ENCODE peak calls at places on chromosome 9, in seven cellular contexts. E, F, T, Q, Y, Z and C are unnamed samples.

GRCh38 chr9:77673912-77674791 is 26.0 kb upstream of the GNA14 start:
- DNase-seq in Z (no peak), Y (no peak), Q (no peak), F (no peak), T (no peak), E (no peak), C (no peak)

GRCh38 chr9:106727969-106728368 is 135.0 kb upstream of the ZNF462 start:
- DNase-seq in F (no peak), Y (no peak), T (no peak), E (no peak), Q (no peak), Z (no peak), C (no peak)

GRCh38 chr9:93652604-93653592 is 76.5 kb downstream of the PHF2 start:
- DNase-seq in Y (no peak), E (no peak), T (no peak), Q (peak), F (no peak), Z (no peak), C (no peak)

GRCh38 chr9:121399126-121399882 is 29.3 kb upstream of the STOM start:
- DNase-seq in Q (no peak), E (no peak), F (no peak), Z (no peak), Y (no peak), T (no peak), C (no peak)

GRCh38 chr9:684055-684949 is 157.2 kb upstream of the DMRT1 start:
- DNase-seq in T (no peak), Z (no peak), Q (no peak), Y (no peak), E (peak), F (peak), C (peak)

GRCh38 chr9:120368799-120369198 is 211.2 kb downstream of the CDK5RAP2 start:
- DNase-seq in F (no peak), Y (no peak), Q (no peak), T (no peak), Z (peak), E (no peak), C (no peak)

GRCh38 chr9:34644766-34645314 is 1.6 kb upstream of the GALT start:
- DNase-seq in T (no peak), Y (no peak), F (no peak), Z (no peak), E (no peak), Q (no peak), C (no peak)

GRCh38 chr9:122134822-122135528 is 24.6 kb downstream of the NDUFA8 start:
- DNase-seq in Q (no peak), Z (no peak), E (no peak), T (no peak), Y (no peak), F (no peak), C (no peak)

GRCh38 chr9:114478459-114478858 is 26.8 kb downstream of the WHRN start:
- DNase-seq in T (no peak), E (no peak), Y (no peak), Z (no peak), F (no peak), Q (no peak), C (no peak)

GRCh38 chr9:76269789-76270188 is 124.4 kb downstream of the RFK start:
- DNase-seq in Q (no peak), Z (no peak), F (peak), T (no peak), Y (no peak), E (no peak), C (no peak)

GRCh38 chr9:128887914-128888350 is 6.0 kb downstream of the LRRC8A start:
- DNase-seq in Q (no peak), T (no peak), Z (no peak), F (peak), Y (no peak), E (no peak), C (no peak)

GRCh38 chr9:114097613-114098020 is 1.5 kb downstream of the KIF12 start:
- DNase-seq in T (no peak), Z (no peak), F (peak), Q (no peak), Y (no peak), E (peak), C (no peak)

GRCh38 chr9:94576131-94576530 is 17.5 kb downstream of the FBP2 start:
- DNase-seq in E (no peak), F (no peak), Q (no peak), T (peak), Z (no peak), Y (no peak), C (no peak)

GRCh38 chr9:93911871-93912554 is 43.1 kb downstream of the BARX1 start:
- DNase-seq in Q (no peak), Z (no peak), Y (no peak), E (no peak), F (no peak), T (no peak), C (no peak)

GRCh38 chr9:105073147-105073546 is 145.2 kb upstream of the ABCA1 start:
- DNase-seq in Y (no peak), F (no peak), Q (no peak), T (no peak), Z (no peak), E (peak), C (no peak)

GRCh38 chr9:33225319-33226152 is 14.4 kb upstream of the SPINK4 start:
- DNase-seq in Q (no peak), T (peak), Z (peak), F (peak), Y (peak), E (peak), C (peak)
- TF ChIP-seq CTCF in Q (peak), T (peak), Z (peak), F (peak), Y (peak), E (peak), C (peak)

DNA sequence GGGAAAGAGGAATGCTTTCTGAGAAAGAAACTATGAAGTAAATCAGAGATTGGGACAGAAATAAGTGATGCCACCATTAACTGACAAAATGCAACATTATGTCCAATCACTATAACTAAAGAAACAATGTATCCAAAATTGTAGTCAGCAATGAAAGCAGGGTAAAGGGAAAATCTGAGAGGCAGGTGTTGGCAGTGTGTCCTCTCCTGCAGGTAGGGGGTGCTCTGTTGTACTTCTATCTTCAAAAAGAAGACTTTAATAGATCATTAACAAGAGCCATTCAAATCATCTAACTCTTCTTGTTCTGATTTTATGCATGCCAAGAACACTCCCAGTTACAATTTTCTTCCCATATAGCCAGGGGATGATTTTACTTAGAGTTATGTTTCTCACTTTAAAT is 1275.7 kb downstream of the PTPRD start:
- DNase-seq in T (no peak), Z (no peak), F (no peak), E (no peak), Q (no peak), Y (no peak), C (no peak)
- TF ChIP-seq CTCF in T (no peak), Z (no peak), F (no peak), E (no peak), Q (no peak), Y (no peak), C (no peak)

DNA sequence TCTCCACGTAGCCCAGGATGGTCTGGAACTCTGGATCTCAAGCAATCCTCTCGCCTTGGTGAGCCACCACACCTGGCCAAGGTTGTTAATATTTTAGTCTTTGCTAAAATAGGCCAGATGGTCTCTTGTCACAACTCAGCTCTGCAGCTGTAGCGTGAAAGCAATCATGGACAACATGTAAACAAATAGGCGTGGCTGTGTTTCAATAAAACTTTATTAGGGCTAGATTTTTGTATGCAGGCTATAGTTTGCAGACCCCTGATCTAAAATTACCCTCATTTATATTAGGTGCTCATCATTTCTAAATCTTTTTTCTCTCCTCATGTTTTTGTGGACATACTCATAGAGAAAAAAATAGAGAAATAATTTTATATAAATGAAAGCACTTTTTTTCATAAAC is 72.1 kb upstream of the SLC28A3 start:
- DNase-seq in E (no peak), Z (no peak), T (peak), F (no peak), Q (no peak), Y (no peak), C (no peak)
- TF ChIP-seq CTCF in E (no peak), Z (no peak), T (no peak), F (no peak), Q (no peak), Y (no peak), C (no peak)

DNA sequence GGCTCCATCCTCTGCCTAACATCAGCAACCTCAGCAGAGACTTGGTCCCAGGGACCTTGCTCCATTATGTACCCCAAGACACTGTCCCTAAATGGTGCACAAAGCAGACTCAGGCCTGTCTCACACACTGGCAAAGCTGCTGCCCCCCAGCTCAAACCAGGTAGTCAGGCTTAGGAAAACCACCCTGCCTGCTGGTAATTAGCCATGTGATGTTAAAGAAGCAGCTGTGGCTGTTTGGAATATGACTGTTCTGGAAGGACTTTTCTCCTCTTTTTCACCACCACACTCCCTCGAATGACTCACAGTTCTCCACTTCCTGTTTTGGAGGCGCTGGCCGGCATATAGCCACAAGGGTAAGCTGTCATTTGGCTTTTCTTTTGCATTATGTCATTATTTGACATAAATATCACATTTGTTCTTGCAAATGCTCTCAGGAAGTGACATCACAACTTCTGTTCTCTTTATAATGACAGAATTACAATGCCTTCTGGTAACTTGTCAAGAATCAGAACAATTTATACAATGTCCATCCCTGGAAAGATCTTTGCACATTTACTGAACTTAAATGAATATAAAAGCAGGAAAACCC is 113.9 kb downstream of the SUSD1 start:
- DNase-seq in T (peak), F (peak), Y (peak), Q (no peak), Z (peak), E (peak), C (peak)
- TF ChIP-seq CTCF in T (no peak), F (no peak), Y (no peak), Q (no peak), Z (no peak), E (no peak), C (no peak)

DNA sequence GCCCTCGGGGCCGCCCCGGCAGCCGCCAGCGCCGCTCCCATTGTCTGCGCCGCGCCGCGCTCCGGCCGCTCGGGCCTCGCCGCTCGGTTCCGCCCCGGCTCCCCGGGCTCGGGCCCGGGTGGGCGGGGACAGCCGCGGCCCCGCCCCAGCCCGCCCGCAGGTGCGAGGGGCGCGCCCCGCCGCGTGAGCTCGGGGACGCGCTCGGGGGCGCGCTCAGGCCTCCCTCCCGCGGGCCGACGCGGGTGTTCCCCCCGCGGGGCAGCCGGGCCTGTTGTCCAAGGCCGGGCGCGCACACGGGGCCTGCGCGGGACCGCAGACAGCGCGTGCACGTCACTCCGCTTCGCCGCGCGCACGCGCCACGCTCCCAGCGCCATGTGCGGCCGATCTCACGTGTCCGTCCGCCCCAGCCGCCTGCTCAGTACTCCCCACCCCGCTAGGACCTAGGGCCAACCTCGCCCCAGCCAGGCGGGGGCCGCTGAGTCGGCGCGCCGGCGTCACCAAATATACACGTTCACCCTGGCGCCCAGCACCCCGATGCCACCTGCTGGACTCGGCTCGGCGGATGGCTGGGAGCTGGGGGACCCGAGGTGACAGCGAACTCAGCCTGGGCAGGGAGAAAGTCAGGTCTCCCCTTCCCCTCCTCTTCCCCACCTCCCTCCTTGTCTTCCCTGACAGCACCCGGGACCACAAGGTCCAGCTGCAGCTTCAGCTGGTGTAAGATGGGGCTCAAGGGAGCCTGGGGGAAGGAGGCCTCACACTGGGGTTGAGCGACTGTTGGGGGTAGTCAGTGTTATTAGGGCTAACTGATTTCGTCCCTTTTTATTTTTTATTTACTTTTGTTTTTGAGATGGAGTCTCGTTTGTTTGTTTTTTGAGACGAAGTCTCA is 14.3 kb downstream of the GBGT1 start:
- DNase-seq in Q (peak), E (peak), F (peak), T (peak), Z (peak), Y (peak), C (peak)
- TF ChIP-seq CTCF in Q (no peak), E (peak), F (no peak), T (no peak), Z (peak), Y (peak), C (peak)

DNA sequence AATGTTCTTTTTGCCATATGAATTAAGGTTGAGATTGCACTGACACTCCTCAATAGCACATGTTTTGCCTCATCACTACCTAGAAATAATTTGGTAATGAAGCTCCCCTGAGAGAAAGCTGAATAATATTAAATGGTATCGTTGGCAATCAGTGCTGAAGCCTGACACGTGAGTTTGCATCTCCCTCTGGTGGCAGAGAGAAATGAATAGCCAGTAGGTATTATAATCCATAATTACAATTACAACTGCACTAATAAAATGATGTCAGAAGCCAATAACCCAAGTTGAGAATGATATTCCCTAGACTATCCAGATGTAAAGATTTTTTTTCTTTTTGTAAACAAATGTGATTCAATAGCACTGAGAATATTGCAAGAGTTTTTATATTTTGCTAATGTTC is 700.3 kb downstream of the PTPRD start:
- DNase-seq in F (no peak), Q (no peak), Y (no peak), E (no peak), Z (no peak), T (no peak), C (peak)
- TF ChIP-seq CTCF in F (peak), Q (no peak), Y (peak), E (peak), Z (peak), T (no peak), C (peak)

DNA sequence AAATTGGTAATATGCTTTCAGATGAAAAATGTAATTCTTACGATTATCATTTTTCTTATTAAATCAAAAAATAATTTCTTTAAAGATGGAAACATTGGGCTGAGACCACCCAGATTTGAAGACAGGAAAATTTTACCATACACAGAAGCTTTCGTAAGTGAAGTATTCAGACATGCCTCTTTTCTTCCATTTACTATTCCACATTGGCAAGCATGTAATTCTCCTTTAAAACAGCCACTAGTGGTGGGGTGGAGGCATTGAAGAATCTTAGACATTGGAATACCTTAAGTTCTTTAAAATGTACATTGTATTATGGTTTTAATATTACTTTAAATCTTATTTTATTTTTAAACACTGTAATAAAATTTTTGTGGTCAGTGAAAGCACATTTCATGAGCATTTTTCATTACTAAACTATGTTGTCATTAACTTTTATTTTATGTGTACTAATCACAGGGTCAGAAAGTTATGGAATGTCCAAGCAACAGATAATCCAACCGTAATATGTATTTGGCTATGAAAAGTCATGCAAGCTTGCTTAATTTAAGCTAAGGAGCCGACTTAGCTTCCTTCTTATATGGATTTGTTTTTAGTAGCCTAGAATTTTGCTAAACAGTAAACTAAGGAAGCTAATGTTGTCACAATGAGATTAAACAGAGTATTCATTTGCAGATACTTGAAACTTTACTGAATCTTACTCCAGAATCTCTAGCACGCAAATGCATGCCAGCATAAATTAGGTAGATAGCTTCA is 97.4 kb upstream of the ALDH1A1 start:
- DNase-seq in E (no peak), Q (no peak), Z (no peak), F (no peak), Y (no peak), T (no peak), C (no peak)
- TF ChIP-seq CTCF in E (no peak), Q (no peak), Z (no peak), F (peak), Y (no peak), T (no peak), C (no peak)

GRCh38 chr9:35813434-35814105 is 1.3 kb downstream of the HINT2 start:
- DNase-seq in F (no peak), Q (no peak), E (peak), Z (no peak), Y (no peak), T (no peak), C (peak)
- TF ChIP-seq CTCF in F (peak), Q (no peak), E (peak), Z (no peak), Y (peak), T (no peak), C (peak)

DNA sequence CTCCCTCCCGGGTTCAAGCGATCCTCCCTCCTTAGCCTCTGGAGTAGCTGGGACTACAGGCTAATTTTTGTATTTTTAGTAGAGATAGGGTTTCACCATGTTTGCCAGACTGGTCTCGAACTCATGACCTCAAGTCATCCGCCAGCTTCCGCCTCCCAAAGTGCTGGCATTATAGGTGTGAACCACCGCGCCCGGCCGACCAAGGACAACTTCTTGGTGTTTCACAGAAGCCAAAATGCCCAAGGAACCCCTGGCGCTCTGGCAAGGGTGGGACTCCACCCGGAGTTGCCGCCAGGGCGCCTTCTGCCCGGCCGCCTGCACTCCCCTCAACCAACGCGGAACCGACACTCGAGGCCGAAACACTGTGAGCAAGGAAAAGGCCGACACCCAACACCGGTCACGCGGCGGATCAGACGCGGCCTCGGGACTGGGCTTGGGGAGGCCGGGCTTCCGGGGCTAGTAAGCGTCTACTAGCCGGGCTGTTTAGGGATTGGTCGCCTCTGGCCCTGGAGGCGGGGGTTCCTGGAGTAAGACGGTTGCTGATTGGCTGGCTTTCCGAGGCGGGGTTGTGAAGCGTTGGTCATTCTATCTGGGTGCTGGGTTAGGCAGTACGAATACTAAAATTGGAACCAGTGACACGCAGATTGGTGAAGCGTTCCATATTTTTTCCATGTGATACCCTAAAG is 7.7 kb upstream of the CFAP157 start:
- DNase-seq in Q (peak), T (peak), E (no peak), Y (peak), Z (peak), F (peak), C (peak)
- TF ChIP-seq CTCF in Q (no peak), T (no peak), E (no peak), Y (no peak), Z (no peak), F (no peak), C (no peak)

GRCh38 chr9:100170556-100170955 is 71.5 kb downstream of the INVS start:
- DNase-seq in E (peak), Q (no peak), T (no peak), Y (no peak), F (peak), Z (no peak), C (no peak)

GRCh38 chr9:100170085-100170484 is 71.0 kb downstream of the INVS start:
- DNase-seq in Z (no peak), T (no peak), E (peak), Y (no peak), F (peak), Q (no peak), C (peak)

GRCh38 chr9:100167176-100167575 is 68.1 kb downstream of the INVS start:
- DNase-seq in Q (no peak), T (no peak), Z (no peak), E (no peak), F (peak), Y (no peak), C (no peak)

GRCh38 chr9:100167912-100168775 is 69.1 kb downstream of the INVS start:
- DNase-seq in Y (no peak), Q (no peak), E (no peak), T (no peak), F (no peak), Z (no peak), C (no peak)
- TF ChIP-seq CTCF in Y (no peak), Q (no peak), E (no peak), T (no peak), F (no peak), Z (no peak), C (no peak)